ENCODE peak calls at places on chromosomes 2 and 18, in ten cellular contexts. Y is astrocyte of the cerebellum, O is astrocyte, D is GM10248, N is transverse colon, V is testis, X is colonic mucosa, F is foreskin keratinocyte, A is WTC11, C is Caco-2. U is an unnamed sample.

GRCh38 chr2:174787485-174788205 is 23.4 kb upstream of the CHRNA1 start:
- DNase-seq in C (no peak), D (no peak), X (no peak), V (no peak), A (peak; percentile 68), Y (peak; percentile 99), F (no peak), N (no peak), O (peak; percentile 100), U (no peak)

GRCh38 chr2:85753525-85754312 is at the start of gene ATOH8:
- DNase-seq in V (peak; percentile 63), A (peak; percentile 75), F (peak; percentile 28), Y (no peak), O (peak; percentile 62), N (peak; percentile 68), C (peak; percentile 54), X (peak; percentile 78), D (peak; percentile 58), U (peak; percentile 34)

GRCh38 chr18:55275042-55275897 is 312.7 kb downstream of the TCF4 start:
- DNase-seq in N (no peak), A (no peak), V (no peak), X (no peak), C (peak; percentile 37), O (peak; percentile 86), Y (peak; percentile 50), D (no peak), F (no peak), U (no peak)

GRCh38 chr18:62754026-62754425 is 38.7 kb downstream of the PHLPP1 start:
- DNase-seq in C (no peak), A (no peak), N (no peak), Y (no peak), D (no peak), O (no peak), F (no peak), V (no peak), X (no peak), U (no peak)

GRCh38 chr2:144683955-144684354 is 164.0 kb upstream of the ZEB2 start:
- DNase-seq in X (no peak), F (no peak), N (no peak), O (no peak), D (no peak), Y (no peak), V (no peak), A (no peak), C (no peak), U (no peak)

GRCh38 chr2:8594731-8595427 is 87.0 kb upstream of the ID2 start:
- DNase-seq in D (no peak), O (peak; percentile 33), X (no peak), F (no peak), V (no peak), C (no peak), Y (no peak), N (no peak), A (no peak), U (no peak)

GRCh38 chr2:237025090-237025865 is 60.4 kb upstream of the COPS8 start:
- DNase-seq in O (peak; percentile 91), C (peak; percentile 90), V (no peak), X (peak; percentile 79), F (peak; percentile 94), A (no peak), N (peak; percentile 73), D (no peak), Y (peak; percentile 18), U (peak; percentile 89)

GRCh38 chr2:71779306-71779855 is 326.0 kb downstream of the DYSF start:
- DNase-seq in D (peak; percentile 4), N (no peak), F (no peak), O (peak; percentile 86), A (no peak), X (no peak), C (no peak), Y (peak; percentile 54), V (peak; percentile 28), U (no peak)

GRCh38 chr2:200308001-200308400 is 1.5 kb downstream of the SPATS2L start:
- DNase-seq in F (peak; percentile 41), Y (no peak), X (no peak), V (no peak), N (no peak), O (peak; percentile 37), A (no peak), C (no peak), D (no peak), U (no peak)

GRCh38 chr2:110674620-110675555 is 3.0 kb downstream of the BUB1 start:
- DNase-seq in Y (no peak), X (peak; percentile 29), V (peak; percentile 84), O (peak; percentile 39), D (peak; percentile 78), A (no peak), N (peak; percentile 62), C (no peak), F (peak; percentile 51), U (peak; percentile 13)

GRCh38 chr2:175414872-175415487 is 233.5 kb upstream of the ATP5MC3 start:
- DNase-seq in A (peak; percentile 69), N (peak; percentile 53), D (no peak), Y (peak; percentile 54), F (peak; percentile 25), O (peak; percentile 31), V (peak; percentile 83), C (peak; percentile 52), X (peak; percentile 36), U (peak; percentile 78)

GRCh38 chr2:49113046-49113445 is 41.3 kb downstream of the FSHR start:
- DNase-seq in Y (no peak), V (no peak), O (no peak), X (no peak), N (no peak), F (no peak), C (no peak), D (no peak), A (no peak), U (no peak)

GRCh38 chr2:127615511-127616166 is 30.3 kb upstream of the GPR17 start:
- DNase-seq in F (peak; percentile 61), N (peak; percentile 3), X (no peak), D (no peak), C (no peak), A (no peak), Y (no peak), V (no peak), O (no peak), U (no peak)

GRCh38 chr2:95393901-95394300 is 8.6 kb upstream of the FAHD2A start:
- DNase-seq in A (no peak), N (no peak), C (no peak), D (no peak), O (no peak), F (no peak), Y (no peak), V (no peak), X (no peak), U (no peak)

GRCh38 chr2:217944923-217945322 is 57.9 kb downstream of the TNS1 start:
- DNase-seq in F (no peak), N (no peak), O (no peak), C (peak; percentile 2), V (no peak), Y (no peak), A (no peak), X (no peak), D (no peak), U (no peak)

GRCh38 chr2:217945530-217945929 is 57.3 kb downstream of the TNS1 start:
- DNase-seq in V (no peak), N (no peak), A (peak; percentile 4), F (no peak), Y (no peak), C (peak; percentile 7), X (no peak), D (no peak), O (no peak), U (no peak)

GRCh38 chr2:217943379-217944321 is 59.1 kb downstream of the TNS1 start:
- DNase-seq in A (peak; percentile 81), V (peak; percentile 78), Y (no peak), O (peak; percentile 50), D (no peak), C (peak; percentile 88), F (no peak), N (peak; percentile 75), X (peak; percentile 65), U (peak; percentile 60)

GRCh38 chr2:217942731-217943335 is 60.0 kb downstream of the TNS1 start:
- DNase-seq in C (no peak), N (no peak), X (no peak), Y (no peak), V (no peak), A (no peak), F (no peak), D (no peak), O (no peak), U (no peak)

DNA sequence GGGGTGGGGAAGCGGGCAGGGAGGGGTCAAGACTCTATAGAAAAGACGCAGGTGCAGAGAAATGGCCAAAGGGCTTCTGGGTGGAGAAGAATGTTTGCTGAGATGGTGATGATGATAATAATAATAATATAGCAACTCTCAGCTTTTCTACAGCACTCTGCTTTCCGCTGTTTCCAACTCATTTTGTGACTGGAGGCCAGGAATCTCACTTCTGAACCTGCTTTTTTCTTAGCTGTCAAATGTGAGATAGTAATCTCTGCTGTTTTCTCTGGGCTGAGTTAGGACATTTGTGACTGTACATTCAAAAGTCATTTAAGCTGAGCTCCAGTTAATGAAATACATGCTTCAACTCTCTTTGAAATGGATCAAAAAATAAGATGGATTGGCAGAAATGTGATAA is 58.4 kb downstream of the TNS1 start:
- DNase-seq in C (no peak), Y (no peak), X (no peak), F (no peak), A (no peak), D (no peak), O (no peak), V (no peak), N (no peak), U (no peak)
- TF ChIP-seq CTCF in C (no peak), Y (no peak), X (no peak), F (no peak), A (no peak), D (no peak), O (no peak), V (no peak), N (no peak), U (no peak)

DNA sequence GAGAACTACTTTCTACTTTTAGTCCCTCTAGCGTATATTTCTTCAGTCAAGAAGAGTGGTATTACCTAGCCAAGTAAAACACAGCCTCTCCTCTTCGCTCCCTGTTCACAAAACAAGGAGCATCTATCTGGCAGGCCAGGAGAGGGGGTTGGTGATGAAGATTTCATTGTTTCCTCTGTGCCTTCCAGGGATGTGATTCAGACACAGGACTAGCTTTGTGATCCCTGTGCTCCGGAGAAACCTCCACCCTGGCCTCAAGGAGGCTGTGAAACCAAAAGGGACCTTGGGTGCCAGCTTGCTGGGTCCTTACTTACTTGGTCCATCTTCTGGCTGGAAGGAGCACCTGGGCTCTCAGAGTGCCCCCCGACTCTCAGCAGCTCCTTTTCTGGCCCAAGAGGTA is 5.7 kb downstream of the RHOB start:
- DNase-seq in O (peak; percentile 44), A (no peak), N (no peak), C (no peak), X (no peak), D (no peak), Y (no peak), V (peak; percentile 43), F (peak; percentile 55), U (no peak)
- TF ChIP-seq CTCF in O (no peak), A (no peak), N (peak; percentile 20), C (no peak), X (no peak), D (no peak), Y (peak; percentile 31), V (no peak), F (peak; percentile 68), U (no peak)

GRCh38 chr18:33232318-33232626 is 208.2 kb downstream of the CCDC178 start:
- DNase-seq in V (no peak), X (no peak), O (no peak), F (no peak), N (no peak), Y (no peak), A (no peak), D (no peak), C (no peak), U (no peak)
- TF ChIP-seq CTCF in V (no peak), X (no peak), O (no peak), F (no peak), N (no peak), Y (no peak), A (no peak), D (no peak), C (no peak), U (no peak)

GRCh38 chr2:105782123-105782522 is 37.4 kb downstream of the NCK2 start:
- DNase-seq in V (no peak), X (no peak), C (no peak), O (no peak), F (no peak), D (no peak), Y (no peak), A (no peak), N (no peak), U (no peak)
- TF ChIP-seq CTCF in V (no peak), X (no peak), C (peak; percentile 20), O (no peak), F (peak; percentile 39), D (no peak), Y (no peak), A (no peak), N (no peak), U (no peak)